ENCODE peak calls at places on chromosomes 3 and 15, in nine cellular contexts. One of them, this sample, is unnamed.

GRCh38 chr3:143121240-143122088 is 1.9 kb downstream of the CHST2 start:
- DNase-seq in MV-4-11: no peak
- DNase-seq in endothelial cell: peak
- DNase-seq in stimulated activated CD4-positive, alpha-beta T cell treated with anti-CD3 and anti-CD28 coated beads, Interleukin-1b, Interleukin-23, amount 100 ng/mL, for 1 hour: peak
- DNase-seq in DMS153: no peak
- DNase-seq in left ventricle myocardium inferior: peak
- DNase-seq in Caki2: no peak
- DNase-seq in NB4: peak
- DNase-seq in HCEC 1CT: peak
- DNase-seq in this sample: no peak

GRCh38 chr3:43291546-43291945 is 5.2 kb downstream of the SNRK start:
- DNase-seq in MV-4-11: no peak
- DNase-seq in endothelial cell: no peak
- DNase-seq in stimulated activated CD4-positive, alpha-beta T cell treated with anti-CD3 and anti-CD28 coated beads, Interleukin-1b, Interleukin-23, amount 100 ng/mL, for 1 hour: no peak
- DNase-seq in DMS153: no peak
- DNase-seq in left ventricle myocardium inferior: no peak
- DNase-seq in Caki2: no peak
- DNase-seq in NB4: no peak
- DNase-seq in HCEC 1CT: no peak
- DNase-seq in this sample: no peak

GRCh38 chr15:52234596-52235541 is 43.7 kb upstream of the GNB5 start:
- DNase-seq in MV-4-11: peak
- DNase-seq in endothelial cell: no peak
- DNase-seq in stimulated activated CD4-positive, alpha-beta T cell treated with anti-CD3 and anti-CD28 coated beads, Interleukin-1b, Interleukin-23, amount 100 ng/mL, for 1 hour: no peak
- DNase-seq in DMS153: no peak
- DNase-seq in left ventricle myocardium inferior: no peak
- DNase-seq in Caki2: no peak
- DNase-seq in NB4: no peak
- DNase-seq in HCEC 1CT: no peak
- DNase-seq in this sample: no peak

GRCh38 chr3:46112984-46113383 is 85.7 kb upstream of the XCR1 start:
- DNase-seq in MV-4-11: no peak
- DNase-seq in endothelial cell: no peak
- DNase-seq in stimulated activated CD4-positive, alpha-beta T cell treated with anti-CD3 and anti-CD28 coated beads, Interleukin-1b, Interleukin-23, amount 100 ng/mL, for 1 hour: no peak
- DNase-seq in DMS153: no peak
- DNase-seq in left ventricle myocardium inferior: no peak
- DNase-seq in Caki2: no peak
- DNase-seq in NB4: no peak
- DNase-seq in HCEC 1CT: peak
- DNase-seq in this sample: no peak

GRCh38 chr15:73386886-73387506 is 18.2 kb upstream of the HCN4 start:
- DNase-seq in MV-4-11: no peak
- DNase-seq in endothelial cell: no peak
- DNase-seq in stimulated activated CD4-positive, alpha-beta T cell treated with anti-CD3 and anti-CD28 coated beads, Interleukin-1b, Interleukin-23, amount 100 ng/mL, for 1 hour: no peak
- DNase-seq in DMS153: no peak
- DNase-seq in left ventricle myocardium inferior: no peak
- DNase-seq in Caki2: no peak
- DNase-seq in NB4: no peak
- DNase-seq in HCEC 1CT: no peak
- DNase-seq in this sample: no peak

GRCh38 chr3:188860147-188860546 is 311.6 kb upstream of the TPRG1 start:
- DNase-seq in MV-4-11: no peak
- DNase-seq in endothelial cell: no peak
- DNase-seq in stimulated activated CD4-positive, alpha-beta T cell treated with anti-CD3 and anti-CD28 coated beads, Interleukin-1b, Interleukin-23, amount 100 ng/mL, for 1 hour: no peak
- DNase-seq in DMS153: no peak
- DNase-seq in left ventricle myocardium inferior: no peak
- DNase-seq in Caki2: no peak
- DNase-seq in NB4: no peak
- DNase-seq in HCEC 1CT: peak
- DNase-seq in this sample: no peak

GRCh38 chr15:81809543-81809942 is 236.3 kb downstream of the MEX3B start:
- DNase-seq in MV-4-11: peak
- DNase-seq in endothelial cell: peak
- DNase-seq in stimulated activated CD4-positive, alpha-beta T cell treated with anti-CD3 and anti-CD28 coated beads, Interleukin-1b, Interleukin-23, amount 100 ng/mL, for 1 hour: no peak
- DNase-seq in DMS153: peak
- DNase-seq in left ventricle myocardium inferior: no peak
- DNase-seq in Caki2: peak
- DNase-seq in NB4: peak
- DNase-seq in HCEC 1CT: peak
- DNase-seq in this sample: no peak

GRCh38 chr3:167876603-167877325 is 141.2 kb downstream of the SERPINI1 start:
- DNase-seq in MV-4-11: peak
- DNase-seq in endothelial cell: no peak
- DNase-seq in stimulated activated CD4-positive, alpha-beta T cell treated with anti-CD3 and anti-CD28 coated beads, Interleukin-1b, Interleukin-23, amount 100 ng/mL, for 1 hour: no peak
- DNase-seq in DMS153: no peak
- DNase-seq in left ventricle myocardium inferior: no peak
- DNase-seq in Caki2: peak
- DNase-seq in NB4: no peak
- DNase-seq in HCEC 1CT: peak
- DNase-seq in this sample: no peak

GRCh38 chr15:51338496-51338895 is at the start of gene CYP19A1:
- DNase-seq in MV-4-11: no peak
- DNase-seq in endothelial cell: no peak
- DNase-seq in stimulated activated CD4-positive, alpha-beta T cell treated with anti-CD3 and anti-CD28 coated beads, Interleukin-1b, Interleukin-23, amount 100 ng/mL, for 1 hour: no peak
- DNase-seq in DMS153: no peak
- DNase-seq in left ventricle myocardium inferior: no peak
- DNase-seq in Caki2: no peak
- DNase-seq in NB4: no peak
- DNase-seq in HCEC 1CT: no peak
- DNase-seq in this sample: no peak

GRCh38 chr15:95298729-95299128 is 1031.8 kb upstream of the NR2F2 start:
- DNase-seq in MV-4-11: peak
- DNase-seq in endothelial cell: no peak
- DNase-seq in stimulated activated CD4-positive, alpha-beta T cell treated with anti-CD3 and anti-CD28 coated beads, Interleukin-1b, Interleukin-23, amount 100 ng/mL, for 1 hour: no peak
- DNase-seq in DMS153: no peak
- DNase-seq in left ventricle myocardium inferior: no peak
- DNase-seq in Caki2: no peak
- DNase-seq in NB4: peak
- DNase-seq in HCEC 1CT: no peak
- DNase-seq in this sample: no peak